ENCODE peak calls at places on chromosomes 2 and 18, in nine cellular contexts. T is IMR-90, N is H1, P is Peyer's patch, Y is heart right ventricle, I is left lung, L is spleen, C is endodermal cell, U is kidney. G is an unnamed sample. For H3K4me1, the result is how much of the 10 kb centered on the place peaks cover.

GRCh38 chr2:236715077-236715476 is 145.5 kb downstream of the ACKR3 start:
- DNase-seq in T (no peak), N (no peak), P (no peak), Y (no peak), I (peak), L (peak), C (no peak), U (no peak), G (no peak)

GRCh38 chr18:36327352-36328316 is 30.1 kb downstream of the FHOD3 start:
- DNase-seq in T (no peak), N (no peak), P (no peak), Y (peak), I (no peak), L (no peak), C (no peak), U (no peak), G (no peak)

GRCh38 chr2:96952976-96953610 is 33.3 kb downstream of the FAM178B start:
- DNase-seq in T (peak), N (no peak), P (peak), Y (peak), I (no peak), L (no peak), C (no peak), U (no peak), G (no peak)

GRCh38 chr18:41526046-41526445 is 429.0 kb upstream of the PIK3C3 start:
- DNase-seq in T (no peak), N (no peak), P (no peak), Y (no peak), I (no peak), L (no peak), C (no peak), U (no peak), G (no peak)

GRCh38 chr2:70202236-70202806 is 11.5 kb upstream of the C2orf42 start:
- DNase-seq in T (no peak), N (no peak), P (no peak), Y (no peak), I (no peak), L (no peak), C (no peak), U (no peak), G (no peak)

GRCh38 chr2:37436324-37436723 is 91.9 kb downstream of the QPCT start:
- DNase-seq in T (peak), N (no peak), P (no peak), Y (no peak), I (no peak), L (no peak), C (no peak), U (no peak), G (no peak)

GRCh38 chr2:233486778-233487552 is 79.6 kb downstream of the USP40 start:
- DNase-seq in T (peak), N (no peak), P (no peak), Y (no peak), I (no peak), L (no peak), C (no peak), U (peak), G (peak)

GRCh38 chr2:132859550-132859949 is 189.5 kb upstream of the LYPD1 start:
- DNase-seq in T (no peak), N (no peak), P (no peak), Y (no peak), I (no peak), L (no peak), C (no peak), U (no peak), G (no peak)

GRCh38 chr2:187693923-187694322 is 139.7 kb upstream of the TFPI start:
- DNase-seq in T (no peak), N (no peak), P (no peak), Y (no peak), I (no peak), L (no peak), C (no peak), U (no peak), G (no peak)

GRCh38 chr2:25606892-25607291 is 66.5 kb downstream of the DTNB start:
- DNase-seq in T (peak), N (no peak), P (no peak), Y (no peak), I (no peak), L (no peak), C (no peak), U (no peak), G (no peak)

GRCh38 chr2:28355521-28356094 is 37.0 kb upstream of the FOSL2 start:
- DNase-seq in T (no peak), N (no peak), P (no peak), Y (peak), I (peak), L (peak), C (no peak), U (peak), G (peak)

GRCh38 chr2:120110507-120110906 is 97.6 kb downstream of the EPB41L5 start:
- DNase-seq in T (no peak), N (no peak), P (no peak), Y (no peak), I (peak), L (no peak), C (no peak), U (no peak), G (peak)

GRCh38 chr2:235160281-235160805 is 208.5 kb downstream of the SH3BP4 start:
- DNase-seq in T (no peak), N (no peak), P (no peak), Y (no peak), I (no peak), L (no peak), C (no peak), U (no peak), G (no peak)

GRCh38 chr2:172281648-172282576 is 145.5 kb upstream of the ITGA6 start:
- DNase-seq in T (peak), N (no peak), P (no peak), Y (no peak), I (no peak), L (no peak), C (no peak), U (no peak), G (no peak)

GRCh38 chr2:11612553-11613215 is 57.3 kb downstream of the NTSR2 start:
- DNase-seq in T (no peak), N (no peak), P (no peak), Y (no peak), I (no peak), L (no peak), C (no peak), U (peak), G (no peak)

GRCh38 chr2:199379251-199379650 is 78.5 kb downstream of the SATB2 start:
- DNase-seq in T (peak), N (no peak), P (no peak), Y (no peak), I (no peak), L (no peak), C (no peak), U (no peak), G (no peak)

GRCh38 chr18:6764382-6764781 is 34.9 kb downstream of the ARHGAP28 start:
- DNase-seq in T (no peak), N (no peak), P (no peak), Y (no peak), I (no peak), L (no peak), C (no peak), U (no peak), G (no peak)
- H3K27ac ChIP-seq in T (no peak), N (no peak), P (no peak), Y (no peak), I (no peak), L (no peak), C (peak), U (no peak), G (no peak)

DNA sequence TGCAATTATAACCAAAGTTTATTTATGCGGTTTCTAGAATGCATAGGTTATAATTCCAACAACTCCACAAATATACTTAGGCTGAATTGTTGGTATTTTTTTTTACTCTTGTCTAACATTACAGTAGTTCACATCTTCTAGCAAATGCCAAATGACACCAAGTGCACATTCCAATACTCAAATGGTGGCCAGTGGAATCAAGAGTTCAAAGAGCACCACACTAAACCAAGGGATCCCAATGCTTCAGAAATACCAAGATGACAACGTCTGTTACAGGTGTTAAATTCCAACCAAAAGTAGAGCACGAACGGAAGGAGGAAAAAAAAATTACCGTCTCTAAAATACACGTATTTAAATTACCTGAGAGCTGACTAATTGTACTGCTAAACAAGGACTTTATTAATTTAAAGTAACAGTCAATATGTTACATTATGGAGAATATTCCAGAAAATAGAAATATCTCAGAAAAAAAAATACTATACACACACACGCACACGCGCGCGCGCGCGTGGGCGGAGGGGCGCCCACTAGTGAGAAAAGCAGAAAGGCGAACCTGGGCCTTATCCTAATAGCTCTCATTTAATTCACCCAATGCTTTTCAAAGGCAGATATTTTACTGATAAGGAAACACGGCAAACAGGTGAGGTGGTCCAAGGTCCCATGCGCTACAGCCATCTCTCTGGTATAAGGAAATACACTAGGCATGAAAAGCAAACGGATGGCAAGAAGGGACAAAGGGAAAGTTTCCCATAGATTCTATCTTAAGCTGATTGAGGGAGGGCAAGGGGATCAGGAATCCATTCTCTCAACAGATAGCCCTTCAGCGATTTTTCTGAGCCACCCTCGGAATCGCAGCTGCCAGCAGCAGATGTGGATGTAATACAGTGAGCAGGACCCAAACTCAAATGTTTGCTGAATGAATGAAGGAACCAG is 136.5 kb downstream of the TMEM247 start:
- DNase-seq in T (peak), N (no peak), P (peak), Y (no peak), I (no peak), L (peak), C (no peak), U (no peak), G (no peak)
- TF ChIP-seq CTCF in T (peak), N (no peak), P (peak), Y (peak), I (no peak), L (no peak), C (no peak), U (peak), G (peak)

GRCh38 chr2:8638327-8638726 is 43.5 kb upstream of the ID2 start:
- DNase-seq in T (no peak), N (no peak), P (peak), Y (no peak), I (peak), L (peak), C (peak), U (peak), G (no peak)
- H3K4me1 ChIP-seq in T (under half), N (under half), P (under half), Y (under half), I (under half), L (under half), C (under half), U (under half), G (under half)

GRCh38 chr18:73980289-73980979 is 167.2 kb downstream of the FBXO15 start:
- DNase-seq in T (peak), N (peak), P (no peak), Y (no peak), I (no peak), L (no peak), C (peak), U (no peak), G (no peak)
- H3K27ac ChIP-seq in T (no peak), N (no peak), P (no peak), Y (no peak), I (no peak), L (no peak), C (no peak), U (no peak), G (no peak)

GRCh38 chr2:72275084-72275483 is 127.4 kb upstream of the CYP26B1 start:
- DNase-seq in T (no peak), N (no peak), P (no peak), Y (no peak), I (no peak), L (no peak), C (no peak), U (no peak), G (no peak)

GRCh38 chr2:72276356-72276755 is 128.7 kb upstream of the CYP26B1 start:
- DNase-seq in T (peak), N (no peak), P (no peak), Y (no peak), I (no peak), L (no peak), C (no peak), U (no peak), G (no peak)

GRCh38 chr2:72271766-72272615 is 124.3 kb upstream of the CYP26B1 start:
- DNase-seq in T (no peak), N (no peak), P (peak), Y (no peak), I (no peak), L (no peak), C (no peak), U (no peak), G (no peak)

GRCh38 chr2:72273384-72273783 is 125.7 kb upstream of the CYP26B1 start:
- DNase-seq in T (no peak), N (no peak), P (no peak), Y (no peak), I (no peak), L (no peak), C (no peak), U (no peak), G (no peak)

DNA sequence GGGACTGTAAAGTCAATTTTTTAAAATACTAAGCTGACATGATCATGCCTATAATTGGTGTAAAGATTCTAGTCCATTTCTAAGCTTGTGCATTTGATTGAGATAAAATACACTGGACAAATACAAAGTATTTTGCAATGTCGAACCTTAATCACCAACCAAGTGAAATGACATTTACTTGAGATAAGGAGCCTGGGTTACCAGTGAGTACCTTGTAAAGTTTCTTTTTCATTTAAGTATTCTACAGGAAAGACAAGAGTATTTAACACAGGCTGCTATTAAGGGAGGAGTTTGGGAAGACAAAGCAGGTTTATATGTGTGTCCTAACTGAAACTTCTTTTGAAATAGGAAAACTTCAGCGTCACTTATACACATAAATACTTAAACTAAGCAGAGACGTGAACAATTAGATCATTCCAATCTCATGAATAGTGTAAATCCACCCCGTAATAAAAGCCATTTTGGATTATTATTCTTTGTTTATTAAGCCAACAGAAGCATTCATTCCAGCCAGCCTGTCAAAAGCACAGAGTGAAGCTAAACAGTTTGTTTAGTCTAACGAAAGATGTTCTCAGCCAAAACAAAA is 126.7 kb upstream of the CYP26B1 start:
- DNase-seq in T (peak), N (no peak), P (no peak), Y (no peak), I (no peak), L (no peak), C (no peak), U (no peak), G (no peak)
- TF ChIP-seq CTCF in T (no peak), N (no peak), P (no peak), Y (no peak), I (no peak), L (no peak), C (no peak), U (no peak), G (no peak)

GRCh38 chr18:9105420-9105819 is 2.9 kb downstream of the NDUFV2 start:
- DNase-seq in T (no peak), N (no peak), P (no peak), Y (no peak), I (no peak), L (no peak), C (no peak), U (no peak), G (no peak)

GRCh38 chr18:9102391-9103216 is at the start of gene NDUFV2:
- DNase-seq in T (peak), N (peak), P (peak), Y (peak), I (peak), L (peak), C (peak), U (peak), G (peak)

GRCh38 chr18:9103488-9103887 is 989 bp downstream of the NDUFV2 start:
- DNase-seq in T (peak), N (no peak), P (no peak), Y (no peak), I (no peak), L (no peak), C (no peak), U (no peak), G (no peak)

GRCh38 chr18:9106094-9106493 is 3.6 kb downstream of the NDUFV2 start:
- DNase-seq in T (no peak), N (no peak), P (no peak), Y (no peak), I (no peak), L (no peak), C (no peak), U (no peak), G (no peak)

DNA sequence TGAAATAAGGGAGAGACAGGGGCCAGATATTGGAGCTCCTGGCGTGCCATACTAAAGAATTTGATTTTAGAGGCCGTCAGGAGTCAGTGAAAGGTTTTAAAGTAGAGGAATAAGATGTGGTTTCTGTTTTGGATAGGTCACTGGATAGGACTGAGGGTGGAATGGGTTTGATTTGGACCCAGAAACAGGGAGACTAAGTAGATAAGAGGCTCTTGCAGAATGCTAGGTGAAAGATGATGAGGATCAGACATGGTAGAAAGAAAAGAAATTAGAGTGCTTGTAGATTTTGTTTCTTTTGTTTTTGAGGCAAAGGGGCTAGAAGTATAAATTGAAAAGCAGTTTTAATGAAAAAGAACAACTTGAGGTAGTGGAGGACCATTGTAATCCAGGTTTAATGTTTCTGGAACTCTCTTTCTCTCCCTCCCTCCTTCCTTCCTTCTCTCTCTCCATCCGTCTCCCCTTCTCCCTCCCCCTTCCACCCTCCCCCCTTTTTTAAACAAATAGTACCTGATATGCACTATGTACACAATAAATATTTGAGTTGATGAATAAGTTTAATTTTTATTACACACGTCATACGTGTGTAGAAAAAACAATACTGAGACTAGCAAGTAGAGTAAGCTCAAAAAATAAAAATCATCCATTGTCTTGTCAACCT is 1.9 kb downstream of the NDUFV2 start:
- DNase-seq in T (no peak), N (no peak), P (no peak), Y (no peak), I (no peak), L (no peak), C (no peak), U (no peak), G (no peak)
- H3K4me1 ChIP-seq in T (under half), N (under half), P (under half), Y (half or more), I (half or more), L (half or more), C (under half), U (under half), G (half or more)

GRCh38 chr18:58335821-58336220 is 291.8 kb downstream of the NEDD4L start:
- DNase-seq in T (no peak), N (no peak), P (no peak), Y (no peak), I (no peak), L (no peak), C (no peak), U (no peak), G (no peak)

GRCh38 chr18:58336605-58337004 is 292.3 kb downstream of the ALPK2 start:
- DNase-seq in T (peak), N (no peak), P (no peak), Y (no peak), I (no peak), L (no peak), C (no peak), U (no peak), G (no peak)

GRCh38 chr18:58337285-58337684 is 291.6 kb downstream of the ALPK2 start:
- DNase-seq in T (no peak), N (no peak), P (no peak), Y (no peak), I (no peak), L (no peak), C (no peak), U (no peak), G (no peak)

GRCh38 chr18:58334061-58334460 is 290.0 kb downstream of the NEDD4L start:
- DNase-seq in T (no peak), N (no peak), P (no peak), Y (no peak), I (no peak), L (no peak), C (no peak), U (no peak), G (no peak)

GRCh38 chr18:58335223-58335622 is 291.2 kb downstream of the NEDD4L start:
- DNase-seq in T (no peak), N (no peak), P (no peak), Y (no peak), I (no peak), L (no peak), C (no peak), U (no peak), G (no peak)
- H3K27ac ChIP-seq in T (no peak), N (peak), P (no peak), Y (no peak), I (no peak), L (no peak), C (peak), U (no peak), G (no peak)

GRCh38 chr2:239117831-239118230 is 269.9 kb downstream of the TWIST2 start:
- DNase-seq in T (no peak), N (no peak), P (no peak), Y (no peak), I (no peak), L (no peak), C (no peak), U (no peak), G (no peak)

GRCh38 chr2:239120664-239121063 is 272.8 kb downstream of the TWIST2 start:
- DNase-seq in T (no peak), N (no peak), P (no peak), Y (peak), I (no peak), L (no peak), C (no peak), U (no peak), G (no peak)

GRCh38 chr2:239118675-239119211 is 270.9 kb downstream of the TWIST2 start:
- DNase-seq in T (no peak), N (no peak), P (no peak), Y (peak), I (no peak), L (no peak), C (no peak), U (no peak), G (no peak)

GRCh38 chr2:239118264-239118663 is 270.4 kb downstream of the TWIST2 start:
- DNase-seq in T (no peak), N (no peak), P (no peak), Y (peak), I (no peak), L (no peak), C (no peak), U (no peak), G (no peak)

DNA sequence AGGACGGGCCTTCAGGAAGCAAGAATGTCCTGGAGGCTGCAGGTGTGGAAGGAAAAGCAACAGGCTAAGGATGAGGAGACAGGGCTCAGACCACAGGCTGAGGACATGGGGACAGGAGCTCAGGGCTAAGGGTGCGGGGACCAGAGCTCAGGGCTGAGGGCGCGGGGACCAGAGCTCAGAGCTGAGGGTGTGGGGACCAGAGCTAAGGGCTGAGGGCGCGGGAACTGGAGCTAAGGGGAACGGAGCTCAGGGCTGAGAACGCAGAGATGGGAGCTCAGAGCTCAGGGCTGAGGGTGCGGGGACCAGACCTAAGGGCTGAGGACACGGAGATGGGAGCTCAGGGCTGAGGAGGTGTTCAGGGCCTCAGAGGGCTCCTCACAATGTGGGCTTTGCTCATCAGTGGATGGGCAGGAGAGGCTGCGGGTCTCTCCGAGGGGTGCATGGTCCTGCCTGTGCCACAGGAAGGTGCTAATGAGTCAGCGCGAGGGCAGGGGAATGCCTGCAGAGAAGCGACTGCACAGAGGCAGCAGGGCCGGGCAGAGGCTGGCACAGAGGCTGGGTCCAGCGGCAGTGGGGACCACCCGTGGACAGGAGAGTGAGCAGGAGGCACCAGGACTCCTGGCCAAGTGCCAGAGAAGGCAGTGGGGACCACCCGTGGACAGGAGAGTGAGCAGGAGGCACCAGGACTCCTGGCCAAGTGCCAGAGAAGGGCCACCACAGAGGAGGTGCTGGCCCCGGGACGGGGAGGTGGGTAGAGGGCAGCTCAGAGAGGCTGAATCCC is 271.7 kb downstream of the TWIST2 start:
- DNase-seq in T (no peak), N (no peak), P (no peak), Y (peak), I (no peak), L (no peak), C (no peak), U (no peak), G (no peak)
- TF ChIP-seq CTCF in T (no peak), N (peak), P (no peak), Y (no peak), I (no peak), L (no peak), C (peak), U (no peak), G (no peak)

G was measured in lower lobe of right lung.